ENCODE peak calls at places on chromosomes 2 and 18, in nine cellular contexts. I, U, H, G, M, O, A, N and Q are unnamed samples.

GRCh38 chr2:218223046-218223445 is 6.1 kb downstream of the ARPC2 start:
- DNase-seq in G (no peak), H (no peak), O (no peak), A (no peak), M (no peak), N (no peak), U (no peak), I (no peak), Q (no peak)

GRCh38 chr18:48405108-48405507 is 4.1 kb downstream of the ZBTB7C start:
- DNase-seq in G (no peak), N (no peak), H (peak), M (no peak), U (peak), O (no peak), I (no peak), A (no peak), Q (no peak)

GRCh38 chr2:230849633-230850357 is 14.9 kb upstream of the ITM2C start:
- DNase-seq in A (no peak), M (no peak), G (peak), N (peak), I (no peak), O (no peak), H (no peak), U (no peak), Q (peak)

GRCh38 chr2:237886702-237887481 is 27.5 kb downstream of the RAMP1 start:
- DNase-seq in A (no peak), M (no peak), H (no peak), N (no peak), I (no peak), G (peak), U (peak), O (peak), Q (no peak)

GRCh38 chr2:96344011-96344410 is 8.4 kb downstream of the NCAPH start:
- DNase-seq in M (no peak), U (peak), O (no peak), N (no peak), H (no peak), G (peak), A (no peak), I (no peak), Q (peak)

GRCh38 chr2:204808494-204808893 is 263.2 kb downstream of the PARD3B start:
- DNase-seq in M (no peak), A (no peak), H (no peak), O (no peak), I (no peak), G (no peak), U (no peak), N (no peak), Q (no peak)

GRCh38 chr2:150292192-150292591 is 195.3 kb downstream of the RND3 start:
- DNase-seq in U (no peak), H (no peak), N (no peak), I (no peak), O (no peak), M (no peak), G (no peak), A (no peak), Q (no peak)

GRCh38 chr2:175627405-175627804 is 374.7 kb downstream of the LNPK start:
- DNase-seq in A (no peak), G (no peak), M (no peak), N (no peak), U (no peak), H (peak), O (no peak), I (peak), Q (no peak)

GRCh38 chr2:19331452-19331851 is 27.0 kb downstream of the OSR1 start:
- DNase-seq in I (no peak), A (no peak), G (no peak), O (no peak), U (no peak), N (no peak), H (no peak), M (no peak), Q (no peak)

GRCh38 chr2:197011777-197012641 is 85.5 kb upstream of the PGAP1 start:
- DNase-seq in O (no peak), G (peak), I (no peak), M (no peak), U (peak), H (no peak), A (no peak), N (no peak), Q (no peak)

GRCh38 chr2:160209457-160209856 is 9.4 kb upstream of the ITGB6 start:
- DNase-seq in U (peak), I (peak), G (peak), O (peak), M (no peak), A (no peak), N (no peak), H (peak), Q (no peak)

GRCh38 chr2:68103026-68103425 is 40.2 kb upstream of the C1D start:
- DNase-seq in O (no peak), U (peak), G (no peak), H (no peak), M (no peak), A (no peak), I (no peak), N (no peak), Q (no peak)

DNA sequence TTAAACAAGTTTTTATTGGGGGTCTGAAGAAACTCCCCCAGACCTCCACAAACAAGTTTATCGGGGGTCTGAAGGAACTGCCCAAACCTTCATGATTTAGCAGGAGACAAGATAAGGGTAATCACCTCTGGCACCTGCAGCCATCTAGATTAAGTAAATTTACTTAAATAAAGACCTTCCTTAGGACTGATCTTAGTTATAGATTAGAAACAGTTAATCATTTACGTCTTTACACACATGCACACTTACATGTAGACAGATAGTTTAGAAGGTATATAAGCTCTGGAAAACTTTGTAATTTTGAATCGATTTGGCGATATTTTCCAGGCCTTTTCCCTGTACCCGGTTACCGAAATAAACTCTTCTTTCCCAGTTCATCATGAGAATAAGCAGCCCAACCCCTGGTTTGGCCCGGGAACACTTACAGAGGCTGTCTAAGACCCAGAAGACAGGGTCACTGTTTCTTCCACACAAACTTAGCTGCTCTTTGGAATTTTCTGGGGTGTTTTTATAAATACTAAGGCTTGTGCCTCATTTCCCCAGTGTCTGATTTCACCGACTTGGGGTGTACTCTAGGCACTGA is 585 bp upstream of the SKA1 start:
- DNase-seq in O (no peak), N (no peak), A (no peak), U (no peak), I (no peak), M (no peak), G (no peak), H (no peak), Q (no peak)
- H3K4me3 ChIP-seq in O (peak), N (peak), A (peak), U (peak), I (peak), M (peak), G (no peak), H (peak), Q (peak)

GRCh38 chr2:30661173-30662107 is 145.8 kb downstream of the CAPN13 start:
- DNase-seq in M (no peak), N (peak), A (no peak), I (no peak), G (no peak), U (peak), O (no peak), H (no peak), Q (no peak)
- TF ChIP-seq CTCF in M (no peak), N (no peak), A (no peak), I (no peak), G (no peak), U (no peak), O (no peak), H (no peak), Q (no peak)

GRCh38 chr2:42210203-42210602 is 41.0 kb downstream of the EML4 start:
- DNase-seq in O (no peak), N (no peak), A (no peak), G (no peak), U (no peak), M (no peak), I (no peak), H (no peak), Q (no peak)

GRCh38 chr2:42207826-42208225 is 38.7 kb downstream of the EML4 start:
- DNase-seq in A (no peak), N (no peak), O (no peak), M (no peak), G (no peak), U (no peak), I (no peak), H (no peak), Q (no peak)

GRCh38 chr2:42216712-42217111 is 47.6 kb downstream of the EML4 start:
- DNase-seq in I (no peak), N (no peak), G (no peak), U (peak), H (peak), A (no peak), O (no peak), M (no peak), Q (no peak)

GRCh38 chr2:42214669-42215068 is 45.5 kb downstream of the EML4 start:
- DNase-seq in M (no peak), G (no peak), I (no peak), U (no peak), A (no peak), H (no peak), O (no peak), N (no peak), Q (no peak)

GRCh38 chr2:42211291-42211690 is 42.1 kb downstream of the EML4 start:
- DNase-seq in H (no peak), M (no peak), I (no peak), U (no peak), N (no peak), O (no peak), A (no peak), G (no peak), Q (no peak)
- H3K4me3 ChIP-seq in H (no peak), M (no peak), I (no peak), U (no peak), N (no peak), O (no peak), A (no peak), G (no peak), Q (no peak)

GRCh38 chr2:31886700-31887099 is 124.1 kb downstream of the MEMO1 start:
- DNase-seq in I (no peak), A (no peak), U (no peak), M (no peak), H (no peak), N (no peak), O (no peak), G (no peak), Q (no peak)
- TF ChIP-seq CTCF in I (no peak), A (no peak), U (peak), M (no peak), H (peak), N (no peak), O (peak), G (no peak), Q (no peak)

GRCh38 chr18:26745288-26745975 is 120.1 kb downstream of the AQP4 start:
- DNase-seq in H (no peak), U (no peak), N (no peak), A (no peak), I (no peak), M (peak), G (peak), O (no peak), Q (no peak)

GRCh38 chr18:26746284-26747130 is 119.0 kb downstream of the AQP4 start:
- DNase-seq in O (no peak), A (no peak), H (peak), M (no peak), I (no peak), N (no peak), U (peak), G (no peak), Q (no peak)

GRCh38 chr18:26747131-26747475 is 118.4 kb downstream of the AQP4 start:
- DNase-seq in I (no peak), M (no peak), U (peak), A (no peak), O (no peak), G (no peak), N (no peak), H (peak), Q (no peak)
- H3K4me3 ChIP-seq in I (no peak), M (no peak), U (no peak), A (no peak), O (no peak), G (no peak), N (no peak), H (no peak), Q (no peak)